ENCODE peak calls at places on chromosomes 7 and 10, in four cellular contexts. K is K562, I is hepatocyte, P is mammary epithelial cell. M is an unnamed sample.
A peak's percentile ranks its signal among the peaks of the same experiment; 100 is the strongest.

GRCh38 chr7:74187915-74188675 is 13.9 kb downstream of the EIF4H start:
- DNase-seq in K (no peak), I (no peak), P (peak; percentile 66), M (peak; percentile 66)

GRCh38 chr7:105830405-105831218 is 45.8 kb downstream of the ATXN7L1 start:
- DNase-seq in K (no peak), I (peak; percentile 47), P (peak; percentile 83), M (peak; percentile 75)

GRCh38 chr10:122669842-122670241 is 29.8 kb downstream of the C10orf120 start:
- DNase-seq in K (no peak), I (no peak), P (no peak), M (no peak)

GRCh38 chr7:45268013-45268412 is 110.4 kb downstream of the RAMP3 start:
- DNase-seq in K (no peak), I (no peak), P (no peak), M (no peak)

GRCh38 chr10:114473776-114474175 is 69.5 kb upstream of the AFAP1L2 start:
- DNase-seq in K (no peak), I (peak; percentile 24), P (no peak), M (no peak)

GRCh38 chr7:157703131-157703530 is 366.3 kb downstream of the DNAJB6 start:
- DNase-seq in K (no peak), I (no peak), P (no peak), M (no peak)

GRCh38 chr7:22251284-22251683 is 105.7 kb downstream of the RAPGEF5 start:
- DNase-seq in K (no peak), I (no peak), P (no peak), M (no peak)

GRCh38 chr7:72152171-72153131 is 259.7 kb downstream of the CALN1 start:
- DNase-seq in K (no peak), I (peak; percentile 12), P (no peak), M (no peak)

DNA sequence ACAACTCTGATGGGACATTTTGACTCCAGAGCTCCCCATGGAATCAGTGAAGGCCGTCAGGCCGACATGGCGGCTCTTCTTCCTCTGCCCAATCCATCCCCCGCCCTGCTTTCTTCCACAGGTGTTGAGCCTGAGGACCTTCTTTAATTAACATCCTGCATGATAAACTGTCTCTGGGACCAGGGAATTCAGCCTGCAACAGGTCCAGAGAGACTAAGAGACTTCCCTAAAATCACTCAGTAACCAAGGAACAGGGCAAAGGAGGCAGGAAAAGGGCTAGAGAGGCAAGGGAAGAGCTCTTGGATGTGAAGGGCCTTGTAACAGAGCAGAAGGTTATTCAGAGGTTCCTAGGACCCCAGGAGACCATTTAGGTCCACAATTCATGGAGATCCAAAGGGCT is 6.0 kb upstream of the PDLIM1 start:
- DNase-seq in K (no peak), I (no peak), P (no peak), M (no peak)
- H3K4me1 ChIP-seq in K (peaks cover 31% of the 10 kb centered on the region), I (no peaks in the 10 kb centered on the region), P (peaks cover 18% of the 10 kb centered on the region), M (no peaks in the 10 kb centered on the region)

DNA sequence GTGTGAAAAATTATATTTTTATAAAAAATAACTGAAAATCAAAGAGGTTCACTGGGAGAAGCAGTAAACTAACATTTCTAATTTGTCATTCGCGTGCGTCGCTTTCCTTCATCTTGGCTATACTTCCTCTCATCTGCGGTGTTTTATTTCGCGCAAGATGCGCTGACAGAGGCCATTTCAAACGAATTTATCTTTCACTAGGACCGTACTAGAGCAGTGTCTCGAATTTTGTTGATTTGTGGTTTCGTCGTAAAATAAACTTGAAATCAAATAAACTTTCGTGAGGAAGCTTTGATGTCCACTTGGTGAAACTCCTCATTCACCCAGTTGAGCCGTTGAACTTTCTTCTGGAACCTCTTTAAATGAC is 163.7 kb upstream of the PPP1R3A start:
- DNase-seq in K (no peak), I (no peak), P (no peak), M (peak; percentile 2)
- TF ChIP-seq EZH2 in K (no peak), I (no peak), P (no peak), M (no peak)

GRCh38 chr7:6680146-6680545 is 26.6 kb downstream of the ZNF12 start:
- DNase-seq in K (no peak), I (no peak), P (no peak), M (no peak)
- H3K9me3 ChIP-seq in K (peaks cover 18% of the 10 kb centered on the region), I (peaks cover 30% of the 10 kb centered on the region), P (peaks cover 76% of the 10 kb centered on the region), M (peaks cover 86% of the 10 kb centered on the region)

DNA sequence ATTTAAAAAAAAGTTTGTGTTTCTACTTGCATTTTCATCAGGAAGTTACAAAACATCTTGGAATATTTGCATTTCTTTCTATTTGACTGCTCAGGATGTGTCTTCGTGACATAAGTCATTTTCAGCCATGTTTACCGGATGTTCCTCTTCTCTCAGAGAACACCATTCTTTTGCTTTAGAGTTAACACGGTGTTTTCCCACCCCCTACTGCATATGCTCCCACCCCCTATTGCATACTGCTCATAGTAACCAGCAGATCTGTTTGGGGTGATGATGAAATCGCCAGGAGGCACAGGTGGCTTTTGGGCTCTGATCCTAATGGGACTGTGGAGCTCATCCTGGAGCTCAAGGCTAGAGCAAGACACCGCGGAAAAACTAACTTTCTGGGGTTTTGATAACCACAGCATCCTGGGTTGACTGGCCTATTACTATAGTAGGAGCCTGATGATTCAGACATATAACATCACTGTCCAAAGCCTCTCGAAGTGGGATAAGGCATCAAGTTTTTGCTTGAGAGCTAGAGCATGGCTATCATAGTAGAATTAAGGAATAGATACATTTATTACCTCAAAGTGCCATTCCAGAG is 65.1 kb upstream of the BET1 start:
- DNase-seq in K (no peak), I (no peak), P (no peak), M (no peak)
- H3K4me1 ChIP-seq in K (no peaks in the 10 kb centered on the region), I (no peaks in the 10 kb centered on the region), P (peaks cover 33% of the 10 kb centered on the region), M (no peaks in the 10 kb centered on the region)

DNA sequence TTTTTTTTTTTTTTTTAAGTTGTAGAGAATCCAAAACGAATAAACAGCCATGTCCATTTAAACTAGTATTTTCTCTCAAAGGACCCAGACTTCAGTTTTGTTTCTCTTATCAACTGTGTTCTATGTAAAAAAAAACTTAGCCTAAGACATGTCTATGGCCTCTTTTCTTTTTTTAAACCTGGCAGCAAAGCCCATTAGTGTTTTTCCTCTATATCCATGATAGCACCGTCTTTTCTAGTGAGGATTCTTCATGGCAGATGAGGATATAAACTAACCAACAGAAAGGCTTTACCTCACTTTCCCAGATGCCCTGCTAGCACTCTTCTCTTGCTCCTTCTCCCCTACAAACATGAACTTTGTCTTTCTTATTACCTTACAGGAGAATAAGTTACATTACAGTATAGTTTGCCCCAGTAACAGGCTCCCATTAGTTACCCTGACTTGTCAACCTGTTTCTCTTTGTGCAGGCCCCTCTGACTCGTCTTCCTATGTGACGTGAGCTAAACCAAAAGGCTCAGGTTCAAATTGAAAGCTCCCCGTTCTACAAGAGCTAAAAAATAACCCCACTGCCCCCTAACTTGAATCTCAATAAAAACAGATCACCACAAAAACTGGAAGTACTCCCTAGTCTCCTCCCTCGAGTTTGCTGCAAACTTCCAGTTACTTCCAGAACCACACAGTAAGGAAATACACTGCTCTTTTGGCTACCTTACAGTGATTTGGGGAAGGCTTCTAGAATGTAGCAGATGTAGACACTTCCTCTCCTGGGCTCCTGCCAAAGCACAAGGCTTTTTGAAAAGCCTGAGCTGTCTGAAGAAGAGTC is 20.1 kb downstream of the P4HA1 start:
- DNase-seq in K (no peak), I (peak; percentile 37), P (peak; percentile 29), M (peak; percentile 72)
- TF ChIP-seq EZH2 in K (no peak), I (no peak), P (no peak), M (no peak)

DNA sequence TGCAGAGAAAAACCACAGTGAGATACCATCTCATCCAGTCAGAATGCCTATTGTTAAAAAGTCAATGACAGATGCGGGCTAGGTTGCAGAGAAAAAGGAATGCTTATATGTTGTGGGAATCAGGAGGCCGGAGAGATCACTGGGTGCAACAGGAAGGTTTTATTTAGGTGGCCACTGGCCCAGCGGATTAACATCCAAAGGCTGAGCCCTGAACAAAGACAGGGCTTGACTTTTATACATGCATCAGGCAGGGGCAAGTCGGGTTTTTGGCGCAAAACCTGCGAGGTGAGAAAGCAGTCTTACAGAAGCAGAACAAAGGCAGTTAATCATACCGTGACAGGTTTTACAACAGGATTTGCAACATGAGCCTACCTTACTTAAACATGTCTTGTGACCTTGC is 620 bp downstream of the ZNF117 start:
- DNase-seq in K (no peak), I (no peak), P (no peak), M (no peak)
- H3K9me3 ChIP-seq in K (peaks cover 43% of the 10 kb centered on the region), I (peaks cover 30% of the 10 kb centered on the region), P (peaks cover 34% of the 10 kb centered on the region), M (peaks cover 7% of the 10 kb centered on the region)

GRCh38 chr10:129898701-129899563 is 65.1 kb downstream of the EBF3 start:
- DNase-seq in K (no peak), I (no peak), P (no peak), M (no peak)

GRCh38 chr10:129900825-129901224 is 63.2 kb downstream of the EBF3 start:
- DNase-seq in K (no peak), I (no peak), P (no peak), M (no peak)

GRCh38 chr10:129896231-129897150 is 67.6 kb downstream of the EBF3 start:
- DNase-seq in K (no peak), I (no peak), P (no peak), M (no peak)

GRCh38 chr10:129899564-129899862 is 64.6 kb downstream of the EBF3 start:
- DNase-seq in K (no peak), I (no peak), P (no peak), M (no peak)

GRCh38 chr10:129897851-129898463 is 66.1 kb downstream of the EBF3 start:
- DNase-seq in K (no peak), I (no peak), P (no peak), M (no peak)
- H3K4me1 ChIP-seq in K (no peaks in the 10 kb centered on the region), I (no peaks in the 10 kb centered on the region), P (no peaks in the 10 kb centered on the region), M (peaks cover 37% of the 10 kb centered on the region)